ENCODE peak calls at places on chromosomes 11 and 22, in five cellular contexts. W is spleen, E is breast epithelium, Z is Peyer's patch, O is sigmoid colon. T is an unnamed sample.

GRCh38 chr11:69396948-69397307 is 84.5 kb upstream of the LINC01488 start:
- DNase-seq in Z (no peak), O (no peak), E (no peak), W (peak; percentile 57), T (no peak)

GRCh38 chr11:72015511-72016061 is 16.9 kb downstream of the IL18BP start:
- DNase-seq in O (no peak), W (no peak), E (no peak), Z (no peak), T (no peak)

GRCh38 chr22:46070722-46071450 is 79.4 kb upstream of the PPARA start:
- DNase-seq in Z (peak; percentile 67), O (peak; percentile 81), W (peak; percentile 88), E (no peak), T (no peak)

GRCh38 chr11:26134481-26135355 is 197.2 kb upstream of the ANO3 start:
- DNase-seq in Z (no peak), O (no peak), E (no peak), W (no peak), T (no peak)

GRCh38 chr22:34045311-34045710 is 125.0 kb upstream of the LARGE1 start:
- DNase-seq in W (no peak), Z (no peak), E (no peak), O (no peak), T (no peak)

GRCh38 chr11:62496676-62497075 is 49.9 kb downstream of the AHNAK start:
- DNase-seq in W (no peak), E (no peak), O (no peak), Z (no peak), T (no peak)

GRCh38 chr11:119378851-119379465 is 2.5 kb downstream of the USP2 start:
- DNase-seq in E (no peak), W (no peak), Z (no peak), O (no peak), T (no peak)

GRCh38 chr11:59614277-59615131 is 1.1 kb downstream of the OSBP start:
- DNase-seq in E (no peak), Z (no peak), O (no peak), W (no peak), T (peak; percentile 5)

GRCh38 chr11:126137146-126137545 is 74.3 kb downstream of the RPUSD4 start:
- DNase-seq in W (no peak), Z (no peak), O (peak; percentile 69), E (no peak), T (no peak)

GRCh38 chr11:95849087-95849825 is 59.0 kb downstream of the CEP57 start:
- DNase-seq in Z (peak; percentile 70), W (no peak), O (peak; percentile 69), E (peak; percentile 43), T (peak; percentile 49)

GRCh38 chr11:32932196-32932595 is 39.6 kb downstream of the QSER1 start:
- DNase-seq in O (no peak), E (no peak), Z (no peak), W (no peak), T (no peak)
- H3K4me3 ChIP-seq in O (no peak overlapping the region), E (no peak overlapping the region), Z (no peak overlapping the region), W (no peak overlapping the region), T (no peak overlapping the region)

GRCh38 chr11:67366546-67366945 is 6.9 kb downstream of the CLCF1 start:
- DNase-seq in W (no peak), Z (no peak), O (peak; percentile 89), E (no peak), T (no peak)
- H3K4me1 ChIP-seq in W (peaks cover 79% of the 10 kb centered on the region), Z (peaks cover 23% of the 10 kb centered on the region), O (no peaks in the 10 kb centered on the region), E (peaks cover 18% of the 10 kb centered on the region), T (peaks cover 18% of the 10 kb centered on the region)

GRCh38 chr22:29114392-29114791 is 41.6 kb downstream of the KREMEN1 start:
- DNase-seq in Z (no peak), W (no peak), O (no peak), E (no peak), T (no peak)

GRCh38 chr22:29121124-29121523 is 48.3 kb downstream of the KREMEN1 start:
- DNase-seq in W (no peak), E (no peak), Z (no peak), O (no peak), T (no peak)

GRCh38 chr22:29115682-29116313 is 43.0 kb downstream of the KREMEN1 start:
- DNase-seq in W (no peak), O (no peak), E (no peak), Z (no peak), T (no peak)

GRCh38 chr22:29116397-29117123 is 43.7 kb downstream of the KREMEN1 start:
- DNase-seq in O (no peak), E (no peak), W (no peak), Z (no peak), T (no peak)

GRCh38 chr22:29117799-29118477 is 45.1 kb downstream of the KREMEN1 start:
- DNase-seq in O (no peak), Z (no peak), W (no peak), E (no peak), T (no peak)
- TF ChIP-seq POLR2A in O (no peak), Z (no peak), W (no peak), E (no peak), T (no peak)

DNA sequence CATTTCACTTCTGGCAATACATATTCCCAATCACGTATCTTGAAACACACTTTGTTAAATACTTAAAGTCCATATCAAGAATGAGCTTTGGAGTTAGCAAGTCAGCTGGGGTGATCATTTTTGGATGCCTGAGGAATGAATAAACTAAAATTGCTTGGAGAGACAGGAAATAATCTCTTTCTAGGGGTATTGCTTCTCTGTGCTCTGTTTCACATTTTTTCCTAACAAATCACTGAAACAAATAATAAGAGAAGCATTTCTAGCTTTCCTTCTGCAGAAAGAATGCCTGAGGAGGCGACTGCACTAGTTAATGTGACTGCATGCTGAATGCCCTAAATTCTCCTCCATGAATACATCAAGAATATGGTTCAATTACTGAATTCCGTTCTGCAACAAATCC is 541.4 kb upstream of the CCDC90B start:
- DNase-seq in W (no peak), E (no peak), O (no peak), Z (no peak), T (no peak)
- H3K4me3 ChIP-seq in W (no peak overlapping the region), E (no peak overlapping the region), O (no peak overlapping the region), Z (no peak overlapping the region), T (no peak overlapping the region)

T was measured in prostate gland.